ENCODE peak calls at places on chromosomes 16 and 17, in ten cellular contexts. P is adipocyte; X is activated effector memory CD4-positive, alpha-beta T cell treated with Interleukin-2 at 50 U/mL for 16 hours; Y is endothelial cell of umbilical vein; M is OCI-M1; B is stimulated activated CD8-positive, alpha-beta memory T cell treated with anti-CD3 and anti-CD28 coated beads, Interleukin-2, amount 100 ng/mL, for 48 hours; N is activated CD4-positive, alpha-beta T cell treated with anti-CD3 and anti-CD28 coated beads, Interleukin-2, amount 50 U/mL, for 48 hours; D is skeletal muscle cell; Q is prostate gland; C is MCF 10A. E is an unnamed sample.
A peak's percentile ranks its signal among the peaks of the same experiment; 100 is the strongest.

GRCh38 chr17:79520134-79520892 is 90.5 kb downstream of the RBFOX3 start:
- DNase-seq in P (no peak), X (no peak), Y (no peak), M (no peak), B (no peak), N (no peak), D (no peak), Q (no peak), C (no peak), E (no peak)

GRCh38 chr17:27506348-27507218 is 50.3 kb downstream of the KSR1 start:
- DNase-seq in P (no peak), X (no peak), Y (no peak), M (no peak), B (no peak), N (no peak), D (no peak), Q (no peak), C (no peak), E (no peak)

GRCh38 chr17:76547183-76547641 is 7.4 kb downstream of the PRCD start:
- DNase-seq in P (peak; percentile 84), X (no peak), Y (peak; percentile 65), M (peak; percentile 77), B (peak; percentile 42), N (peak; percentile 48), D (peak; percentile 49), Q (peak; percentile 52), C (peak; percentile 81), E (peak; percentile 65)

GRCh38 chr17:12789075-12789975 is at the start of gene ARHGAP44:
- DNase-seq in P (peak; percentile 85), X (no peak), Y (peak; percentile 49), M (no peak), B (peak; percentile 27), N (peak; percentile 19), D (peak; percentile 7), Q (peak; percentile 58), C (no peak), E (peak; percentile 94)

GRCh38 chr17:83122834-83123233 is 43.4 kb downstream of the METRNL start:
- DNase-seq in P (no peak), X (no peak), Y (no peak), M (no peak), B (no peak), N (no peak), D (no peak), Q (no peak), C (no peak), E (peak; percentile 80)

GRCh38 chr17:15469260-15469659 is 1.8 kb upstream of the CDRT4 start:
- DNase-seq in P (no peak), X (no peak), Y (peak; percentile 72), M (no peak), B (no peak), N (no peak), D (peak; percentile 45), Q (no peak), C (no peak), E (no peak)

GRCh38 chr16:23570992-23571632 is 13.6 kb downstream of the UBFD1 start:
- DNase-seq in P (no peak), X (no peak), Y (no peak), M (no peak), B (no peak), N (no peak), D (no peak), Q (no peak), C (no peak), E (no peak)

GRCh38 chr16:78407191-78407590 is 307.7 kb downstream of the WWOX start:
- DNase-seq in P (peak; percentile 27), X (no peak), Y (no peak), M (no peak), B (no peak), N (no peak), D (no peak), Q (no peak), C (no peak), E (no peak)

GRCh38 chr16:57153841-57154240 is 32.0 kb downstream of the PSME3IP1 start:
- DNase-seq in P (no peak), X (no peak), Y (no peak), M (no peak), B (no peak), N (no peak), D (no peak), Q (no peak), C (no peak), E (no peak)

GRCh38 chr16:56332464-56333079 is 92.8 kb downstream of the AMFR start:
- DNase-seq in P (peak; percentile 56), X (no peak), Y (peak; percentile 35), M (peak; percentile 82), B (no peak), N (peak; percentile 12), D (peak; percentile 21), Q (no peak), C (peak; percentile 88), E (peak; percentile 93)

GRCh38 chr16:84065536-84066132 is 23.0 kb upstream of the SLC38A8 start:
- DNase-seq in P (peak; percentile 77), X (no peak), Y (peak; percentile 56), M (peak; percentile 67), B (no peak), N (peak; percentile 30), D (no peak), Q (peak; percentile 47), C (peak; percentile 65), E (peak; percentile 65)

GRCh38 chr17:4901108-4901647 is 1.7 kb downstream of the CHRNE start:
- DNase-seq in P (no peak), X (no peak), Y (no peak), M (no peak), B (no peak), N (no peak), D (no peak), Q (no peak), C (no peak), E (no peak)

GRCh38 chr17:29237476-29238132 is 9.1 kb upstream of the CRYBA1 start:
- DNase-seq in P (peak; percentile 82), X (no peak), Y (no peak), M (peak; percentile 94), B (no peak), N (no peak), D (no peak), Q (no peak), C (peak; percentile 63), E (peak; percentile 49)

GRCh38 chr17:71032746-71033273 is 863.5 kb downstream of the KCNJ2 start:
- DNase-seq in P (no peak), X (no peak), Y (no peak), M (no peak), B (no peak), N (no peak), D (no peak), Q (no peak), C (no peak), E (no peak)

GRCh38 chr17:10251212-10251948 is 53.0 kb upstream of the GAS7 start:
- DNase-seq in P (no peak), X (no peak), Y (no peak), M (no peak), B (no peak), N (no peak), D (no peak), Q (no peak), C (no peak), E (no peak)

GRCh38 chr16:89410794-89411309 is 79.5 kb downstream of the ANKRD11 start:
- DNase-seq in P (peak; percentile 93), X (no peak), Y (peak; percentile 97), M (no peak), B (no peak), N (no peak), D (peak; percentile 84), Q (peak; percentile 91), C (peak; percentile 81), E (peak; percentile 84)

GRCh38 chr17:68446626-68447041 is 10.7 kb downstream of the WIPI1 start:
- DNase-seq in P (no peak), X (no peak), Y (no peak), M (peak; percentile 68), B (no peak), N (no peak), D (no peak), Q (no peak), C (no peak), E (no peak)

GRCh38 chr16:4913774-4914525 is 23.0 kb downstream of the PPL start:
- DNase-seq in P (no peak), X (no peak), Y (no peak), M (no peak), B (no peak), N (no peak), D (no peak), Q (no peak), C (no peak), E (no peak)